ENCODE peak calls at places on chromosome X, in nine cellular contexts. T, J, D, X, N, I, Z, C and O are unnamed samples. For H3K9me3, the result is how much of the 10 kb centered on the place peaks cover.

GRCh38 chrX:367349-367748 is 19.4 kb downstream of the PPP2R3B start:
- DNase-seq in T (no peak), J (no peak), D (no peak), X (no peak), N (no peak), I (no peak), Z (no peak), C (no peak), O (no peak)

GRCh38 chrX:134528936-134529335 is 69.0 kb downstream of the HPRT1 start:
- DNase-seq in T (peak), J (no peak), D (no peak), X (no peak), N (no peak), I (no peak), Z (no peak), C (no peak), O (no peak)

GRCh38 chrX:82218361-82218760 is 1016.5 kb downstream of the SH3BGRL start:
- DNase-seq in T (no peak), J (no peak), D (no peak), X (no peak), N (no peak), I (no peak), Z (peak), C (peak), O (no peak)

GRCh38 chrX:94455782-94456181 is 781.8 kb downstream of the FAM133A start:
- DNase-seq in T (no peak), J (no peak), D (no peak), X (no peak), N (no peak), I (no peak), Z (no peak), C (no peak), O (no peak)

GRCh38 chrX:47250017-47250347 is 17.2 kb downstream of the USP11 start:
- DNase-seq in T (no peak), J (no peak), D (no peak), X (no peak), N (no peak), I (no peak), Z (no peak), C (no peak), O (no peak)

GRCh38 chrX:9144643-9145290 is 110.8 kb upstream of the FAM9B start:
- DNase-seq in T (no peak), J (no peak), D (no peak), X (no peak), N (no peak), I (no peak), Z (no peak), C (no peak), O (no peak)

GRCh38 chrX:54819201-54819600 is 11.7 kb downstream of the MAGED2 start:
- DNase-seq in T (no peak), J (no peak), D (no peak), X (no peak), N (no peak), I (no peak), Z (no peak), C (no peak), O (no peak)

GRCh38 chrX:48883729-48884128 is 13.8 kb downstream of the TIMM17B start:
- DNase-seq in T (no peak), J (no peak), D (no peak), X (no peak), N (no peak), I (no peak), Z (no peak), C (no peak), O (no peak)

GRCh38 chrX:77603635-77604336 is 156.6 kb downstream of the FGF16 start:
- DNase-seq in T (no peak), J (no peak), D (no peak), X (no peak), N (no peak), I (no peak), Z (no peak), C (peak), O (no peak)

GRCh38 chrX:122835886-122836285 is 348.2 kb upstream of the GRIA3 start:
- DNase-seq in T (no peak), J (no peak), D (no peak), X (no peak), N (no peak), I (no peak), Z (no peak), C (no peak), O (no peak)

GRCh38 chrX:67353651-67354370 is 190.0 kb upstream of the AR start:
- DNase-seq in T (no peak), J (no peak), D (no peak), X (no peak), N (no peak), I (no peak), Z (no peak), C (no peak), O (no peak)

GRCh38 chrX:129726307-129727111 is 12.3 kb upstream of the XPNPEP2 start:
- DNase-seq in T (peak), J (peak), D (peak), X (peak), N (peak), I (no peak), Z (peak), C (peak), O (peak)

GRCh38 chrX:8201896-8202331 is 30.8 kb upstream of the VCX2 start:
- DNase-seq in T (no peak), J (no peak), D (no peak), X (no peak), N (no peak), I (no peak), Z (no peak), C (no peak), O (no peak)

GRCh38 chrX:68292471-68292870 is 140.8 kb downstream of the OPHN1 start:
- DNase-seq in T (no peak), J (no peak), D (no peak), X (no peak), N (no peak), I (no peak), Z (no peak), C (no peak), O (no peak)

GRCh38 chrX:31099536-31100090 is 27.8 kb upstream of the FTHL17 start:
- DNase-seq in T (no peak), J (no peak), D (no peak), X (no peak), N (no peak), I (no peak), Z (no peak), C (no peak), O (no peak)

GRCh38 chrX:17414839-17415238 is 39.8 kb downstream of the NHS start:
- DNase-seq in T (no peak), J (no peak), D (peak), X (no peak), N (peak), I (no peak), Z (no peak), C (no peak), O (no peak)

GRCh38 chrX:39361736-39362135 is 560.5 kb downstream of the MID1IP1 start:
- DNase-seq in T (no peak), J (no peak), D (no peak), X (no peak), N (no peak), I (no peak), Z (no peak), C (no peak), O (no peak)

GRCh38 chrX:48983081-48983480 is 11.4 kb upstream of the KCND1 start:
- DNase-seq in T (no peak), J (no peak), D (no peak), X (no peak), N (no peak), I (no peak), Z (no peak), C (no peak), O (no peak)

GRCh38 chrX:130754353-130754752 is 148.7 kb downstream of the ENOX2 start:
- DNase-seq in T (no peak), J (no peak), D (no peak), X (no peak), N (no peak), I (no peak), Z (no peak), C (no peak), O (no peak)

GRCh38 chrX:2872937-2873336 is 44.2 kb downstream of the GYG2 start:
- DNase-seq in T (no peak), J (no peak), D (no peak), X (no peak), N (no peak), I (no peak), Z (no peak), C (no peak), O (no peak)

GRCh38 chrX:2385224-2385623 is 115.6 kb downstream of the DHRSX start:
- DNase-seq in T (no peak), J (no peak), D (no peak), X (peak), N (no peak), I (no peak), Z (no peak), C (no peak), O (no peak)

GRCh38 chrX:118205421-118205820 is 88.8 kb upstream of the KLHL13 start:
- DNase-seq in T (no peak), J (no peak), D (no peak), X (no peak), N (no peak), I (no peak), Z (no peak), C (no peak), O (no peak)

GRCh38 chrX:47384502-47384901 is 14.1 kb downstream of the ZNF157 start:
- DNase-seq in T (peak), J (peak), D (peak), X (peak), N (peak), I (no peak), Z (peak), C (peak), O (peak)

GRCh38 chrX:39152106-39152649 is 350.9 kb downstream of the MID1IP1 start:
- DNase-seq in T (no peak), J (no peak), D (peak), X (peak), N (peak), I (peak), Z (peak), C (no peak), O (no peak)

GRCh38 chrX:141673946-141674345 is 24.6 kb downstream of the SPANXD start:
- DNase-seq in T (no peak), J (no peak), D (no peak), X (no peak), N (no peak), I (no peak), Z (no peak), C (no peak), O (no peak)

GRCh38 chrX:22392176-22392814 is 119.6 kb downstream of the CBLL2 start:
- DNase-seq in T (no peak), J (no peak), D (no peak), X (no peak), N (no peak), I (no peak), Z (no peak), C (no peak), O (no peak)

GRCh38 chrX:105564536-105564935 is 257.8 kb upstream of the NRK start:
- DNase-seq in T (no peak), J (no peak), D (no peak), X (no peak), N (no peak), I (no peak), Z (no peak), C (no peak), O (no peak)

GRCh38 chrX:15501506-15501905 is 899 bp downstream of the BMX start:
- DNase-seq in T (no peak), J (no peak), D (no peak), X (no peak), N (no peak), I (no peak), Z (no peak), C (no peak), O (no peak)

GRCh38 chrX:100615015-100615414 is 21.6 kb downstream of the TSPAN6 start:
- DNase-seq in T (peak), J (peak), D (no peak), X (peak), N (peak), I (no peak), Z (peak), C (peak), O (no peak)

GRCh38 chrX:109967151-109967550 is 35.8 kb upstream of the TMEM164 start:
- DNase-seq in T (no peak), J (no peak), D (no peak), X (no peak), N (no peak), I (no peak), Z (no peak), C (no peak), O (no peak)

GRCh38 chrX:109964390-109964789 is 38.5 kb upstream of the TMEM164 start:
- DNase-seq in T (no peak), J (no peak), D (no peak), X (no peak), N (no peak), I (no peak), Z (no peak), C (no peak), O (no peak)

GRCh38 chrX:109966246-109966645 is 36.7 kb upstream of the TMEM164 start:
- DNase-seq in T (no peak), J (no peak), D (no peak), X (no peak), N (no peak), I (no peak), Z (no peak), C (no peak), O (no peak)
- TF ChIP-seq EP300 in T (no peak), J (no peak), D (no peak), X (no peak), N (no peak), I (no peak), Z (no peak), C (no peak), O (no peak)

GRCh38 chrX:131944936-131945902 is 77.9 kb upstream of the STK26 start:
- DNase-seq in T (no peak), J (no peak), D (no peak), X (no peak), N (no peak), I (no peak), Z (no peak), C (no peak), O (no peak)

GRCh38 chrX:131955099-131955777 is 67.9 kb upstream of the STK26 start:
- DNase-seq in T (no peak), J (no peak), D (no peak), X (no peak), N (no peak), I (no peak), Z (no peak), C (no peak), O (no peak)

GRCh38 chrX:131951166-131951565 is 71.9 kb upstream of the STK26 start:
- DNase-seq in T (no peak), J (no peak), D (no peak), X (no peak), N (no peak), I (no peak), Z (no peak), C (no peak), O (no peak)
- TF ChIP-seq CTCF in T (no peak), J (no peak), D (no peak), X (no peak), N (no peak), I (no peak), Z (no peak), C (no peak), O (no peak)

GRCh38 chrX:145532176-145532780 is 285.0 kb downstream of the SPANXN1 start:
- DNase-seq in T (no peak), J (no peak), D (no peak), X (no peak), N (no peak), I (no peak), Z (no peak), C (no peak), O (no peak)
- H3K9me3 ChIP-seq in T (under half), J (under half), D (under half), X (under half), N (under half), I (under half), Z (under half), C (under half), O (under half)

GRCh38 chrX:132750312-132751042 is 208.0 kb downstream of the HS6ST2 start:
- DNase-seq in T (no peak), J (no peak), D (no peak), X (no peak), N (no peak), I (no peak), Z (no peak), C (no peak), O (no peak)

GRCh38 chrX:132748909-132749308 is 209.5 kb downstream of the HS6ST2 start:
- DNase-seq in T (no peak), J (no peak), D (no peak), X (no peak), N (no peak), I (no peak), Z (no peak), C (no peak), O (no peak)

GRCh38 chrX:132748268-132748667 is 210.2 kb downstream of the HS6ST2 start:
- DNase-seq in T (no peak), J (no peak), D (no peak), X (no peak), N (no peak), I (no peak), Z (no peak), C (no peak), O (no peak)

GRCh38 chrX:132751043-132751690 is 207.3 kb downstream of the HS6ST2 start:
- DNase-seq in T (no peak), J (no peak), D (no peak), X (no peak), N (no peak), I (no peak), Z (no peak), C (no peak), O (no peak)

GRCh38 chrX:132749406-132749805 is 209.0 kb downstream of the HS6ST2 start:
- DNase-seq in T (no peak), J (no peak), D (no peak), X (no peak), N (no peak), I (no peak), Z (no peak), C (no peak), O (no peak)
- TF ChIP-seq EP300 in T (no peak), J (no peak), D (no peak), X (no peak), N (no peak), I (no peak), Z (no peak), C (no peak), O (no peak)